ENCODE peak calls at places on chromosomes 12 and 14, in seven cellular contexts. T is Panc1, R is left ventricle myocardium inferior, O is prostate gland, X is cardiac fibroblast, A is heart left ventricle, L is ascending aorta. V is an unnamed sample.

GRCh38 chr14:69270795-69271708 is 11.1 kb downstream of the GALNT16 start:
- DNase-seq in T (no peak), R (peak), O (no peak), X (no peak), A (peak), L (no peak), V (no peak)

GRCh38 chr14:70080081-70080480 is 108.7 kb downstream of the SLC8A3 start:
- DNase-seq in T (no peak), R (no peak), O (no peak), X (no peak), A (no peak), L (no peak), V (no peak)

GRCh38 chr12:27566159-27566558 is 42.2 kb downstream of the PPFIBP1 start:
- DNase-seq in T (no peak), R (no peak), O (no peak), X (no peak), A (no peak), L (no peak), V (no peak)

GRCh38 chr14:23632461-23633159 is 3.6 kb upstream of the DHRS2 start:
- DNase-seq in T (no peak), R (no peak), O (no peak), X (no peak), A (no peak), L (no peak), V (peak)

GRCh38 chr14:73770977-73771847 is 57.0 kb upstream of the PNMA1 start:
- DNase-seq in T (no peak), R (no peak), O (no peak), X (no peak), A (no peak), L (no peak), V (no peak)

GRCh38 chr14:61710853-61711817 is 15.8 kb downstream of the HIF1A start:
- DNase-seq in T (no peak), R (no peak), O (peak), X (peak), A (no peak), L (no peak), V (no peak)

GRCh38 chr14:68182492-68182891 is 362.9 kb downstream of the RAD51B start:
- DNase-seq in T (no peak), R (no peak), O (no peak), X (no peak), A (no peak), L (no peak), V (no peak)

GRCh38 chr14:101821528-101821927 is 60.0 kb downstream of the PPP2R5C start:
- DNase-seq in T (no peak), R (no peak), O (no peak), X (no peak), A (no peak), L (no peak), V (no peak)

GRCh38 chr14:60744566-60744965 is 10.0 kb downstream of the MNAT1 start:
- DNase-seq in T (no peak), R (no peak), O (no peak), X (no peak), A (no peak), L (no peak), V (no peak)

GRCh38 chr12:47818701-47819543 is 781 bp downstream of the HDAC7 start:
- DNase-seq in T (no peak), R (peak), O (no peak), X (peak), A (peak), L (peak), V (no peak)

GRCh38 chr14:95295600-95296376 is 23.9 kb downstream of the CLMN start:
- DNase-seq in T (no peak), R (no peak), O (no peak), X (no peak), A (no peak), L (no peak), V (no peak)
- H3K4me3 ChIP-seq in T (no peak), R (no peak), O (no peak), X (no peak), A (no peak), L (no peak), V (no peak)

GRCh38 chr12:98062464-98063245 is 452.7 kb upstream of the TMPO start:
- DNase-seq in T (no peak), R (no peak), O (no peak), X (no peak), A (no peak), L (no peak), V (no peak)
- H3K4me3 ChIP-seq in T (no peak), R (no peak), O (no peak), X (no peak), A (no peak), L (no peak), V (no peak)

GRCh38 chr12:57519758-57520007 is 631 bp downstream of the DDIT3 start:
- DNase-seq in T (no peak), R (no peak), O (no peak), X (no peak), A (no peak), L (no peak), V (no peak)

GRCh38 chr12:57516617-57517153 is 3.6 kb downstream of the DDIT3 start:
- DNase-seq in T (no peak), R (no peak), O (no peak), X (no peak), A (no peak), L (no peak), V (no peak)

GRCh38 chr12:57517187-57517586 is 3.1 kb downstream of the DDIT3 start:
- DNase-seq in T (peak), R (no peak), O (peak), X (peak), A (no peak), L (no peak), V (no peak)

GRCh38 chr12:57518920-57519757 is 1.2 kb downstream of the DDIT3 start:
- DNase-seq in T (no peak), R (no peak), O (no peak), X (peak), A (no peak), L (peak), V (peak)

GRCh38 chr12:57518176-57518919 is 2.0 kb downstream of the DDIT3 start:
- DNase-seq in T (no peak), R (no peak), O (no peak), X (peak), A (no peak), L (no peak), V (no peak)
- H3K4me3 ChIP-seq in T (peak), R (peak), O (peak), X (peak), A (peak), L (peak), V (peak)

DNA sequence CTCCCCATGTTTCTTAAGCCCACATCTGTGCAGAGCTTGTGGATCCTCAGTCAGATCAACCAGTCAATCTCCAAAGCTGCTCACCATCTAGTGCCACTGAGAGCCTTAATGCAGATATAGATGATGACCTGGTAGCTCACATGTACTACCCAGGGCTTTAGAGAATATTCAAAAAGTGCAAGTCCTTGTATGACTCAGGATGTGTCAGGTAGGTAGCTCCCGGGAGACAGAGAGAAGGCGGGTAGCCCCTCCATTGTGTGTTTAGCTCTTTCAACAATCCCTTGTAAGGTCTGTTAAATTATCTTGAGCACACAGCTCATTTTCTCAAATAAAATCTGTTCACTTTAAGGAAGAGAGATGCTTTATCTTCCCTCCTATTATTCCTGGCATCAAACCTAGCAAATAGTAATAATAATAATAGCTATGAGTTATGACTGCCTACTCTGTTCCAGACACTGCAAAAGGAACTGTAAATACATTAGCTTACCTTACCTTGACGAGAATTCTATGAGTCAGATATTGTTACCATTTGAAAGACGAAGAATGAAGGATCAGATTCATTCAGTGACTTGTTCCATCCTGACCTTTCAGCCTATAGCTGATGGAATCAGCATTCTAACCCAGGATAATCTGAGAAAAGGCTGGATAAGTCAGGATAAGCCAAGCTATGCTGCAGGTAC is 57.6 kb upstream of the CCND2 start:
- DNase-seq in T (no peak), R (no peak), O (no peak), X (no peak), A (no peak), L (no peak), V (no peak)
- H3K4me3 ChIP-seq in T (no peak), R (no peak), O (no peak), X (no peak), A (no peak), L (no peak), V (no peak)